ENCODE peak calls at places on chromosome 21, in nine cellular contexts. L is colonic mucosa; O is NCI-H1694 treated with DMSO at 0.1 percent for 48 hours; C is effector CD4-positive, alpha-beta T cell; Z is T-helper 9 cell; D is immature natural killer cell; K is NCI-H82; Y is AML-193; M is activated T-cell treated with anti-CD3 and anti-CD28 coated beads, Interleukin-2, amount 50 U/mL, for 72 hours. S is an unnamed sample.

GRCh38 chr21:44530903-44531605 is 8.9 kb downstream of the KRTAP10-1 start:
- DNase-seq in L (no peak), O (no peak), C (no peak), Z (no peak), D (no peak), K (no peak), Y (no peak), M (no peak), S (no peak)

GRCh38 chr21:29125199-29125598 is 5.2 kb upstream of the MAP3K7CL start:
- DNase-seq in L (no peak), O (no peak), C (no peak), Z (no peak), D (no peak), K (no peak), Y (no peak), M (no peak), S (no peak)

GRCh38 chr21:46544824-46545223 is 60.1 kb downstream of the S100B start:
- DNase-seq in L (no peak), O (no peak), C (no peak), Z (no peak), D (no peak), K (no peak), Y (no peak), M (no peak), S (no peak)

GRCh38 chr21:33897739-33898138 is 17.9 kb downstream of the ATP5PO start:
- DNase-seq in L (no peak), O (no peak), C (no peak), Z (no peak), D (no peak), K (no peak), Y (no peak), M (no peak), S (no peak)

GRCh38 chr21:46116189-46116845 is 18.4 kb downstream of the COL6A2 start:
- DNase-seq in L (no peak), O (no peak), C (no peak), Z (no peak), D (no peak), K (no peak), Y (no peak), M (no peak), S (no peak)

GRCh38 chr21:45187646-45188045 is 100.0 kb downstream of the POFUT2 start:
- DNase-seq in L (no peak), O (no peak), C (no peak), Z (no peak), D (no peak), K (no peak), Y (no peak), M (no peak), S (no peak)

GRCh38 chr21:30497065-30497464 is at the start of gene KRTAP19-4:
- DNase-seq in L (no peak), O (no peak), C (no peak), Z (no peak), D (no peak), K (no peak), Y (no peak), M (no peak), S (no peak)

GRCh38 chr21:42009018-42009830 is 936 bp downstream of the ZBTB21 start:
- DNase-seq in L (peak), O (no peak), C (peak), Z (peak), D (no peak), K (peak), Y (peak), M (peak), S (peak)

GRCh38 chr21:28832013-28832714 is 160.5 kb downstream of the LTN1 start:
- DNase-seq in L (no peak), O (no peak), C (peak), Z (no peak), D (peak), K (no peak), Y (peak), M (peak), S (peak)

GRCh38 chr21:45080639-45081414 is 6.4 kb downstream of the ADARB1 start:
- DNase-seq in L (no peak), O (no peak), C (peak), Z (no peak), D (no peak), K (no peak), Y (no peak), M (peak), S (peak)

GRCh38 chr21:44880762-44881585 is 7.5 kb upstream of the PTTG1IP start:
- DNase-seq in L (no peak), O (no peak), C (no peak), Z (no peak), D (no peak), K (no peak), Y (peak), M (no peak), S (peak)

GRCh38 chr21:35716886-35717285 is 343.4 kb downstream of the SETD4 start:
- DNase-seq in L (no peak), O (no peak), C (no peak), Z (no peak), D (no peak), K (peak), Y (no peak), M (no peak), S (no peak)

GRCh38 chr21:31161157-31161556 is 122.9 kb upstream of the KRTAP19-8 start:
- DNase-seq in L (no peak), O (no peak), C (no peak), Z (no peak), D (no peak), K (no peak), Y (no peak), M (no peak), S (peak)

GRCh38 chr21:43949499-43950208 is 62.5 kb upstream of the TRAPPC10 start:
- DNase-seq in L (no peak), O (no peak), C (no peak), Z (no peak), D (no peak), K (no peak), Y (no peak), M (no peak), S (no peak)

GRCh38 chr21:41634211-41634694 is 126.3 kb upstream of the TMPRSS2 start:
- DNase-seq in L (peak), O (no peak), C (no peak), Z (no peak), D (no peak), K (no peak), Y (no peak), M (no peak), S (no peak)

GRCh38 chr21:21614966-21615365 is 616.8 kb downstream of the NCAM2 start:
- DNase-seq in L (no peak), O (no peak), C (no peak), Z (no peak), D (no peak), K (no peak), Y (no peak), M (no peak), S (no peak)

GRCh38 chr21:34544032-34544496 is 32.1 kb upstream of the KCNE1 start:
- DNase-seq in L (peak), O (peak), C (peak), Z (peak), D (peak), K (peak), Y (peak), M (peak), S (peak)

GRCh38 chr21:44083631-44084291 is 23.4 kb upstream of the PWP2 start:
- DNase-seq in L (peak), O (no peak), C (peak), Z (peak), D (peak), K (no peak), Y (no peak), M (peak), S (no peak)

GRCh38 chr21:14358775-14359174 is 24.2 kb downstream of the HSPA13 start:
- DNase-seq in L (no peak), O (no peak), C (no peak), Z (no peak), D (no peak), K (no peak), Y (no peak), M (no peak), S (no peak)

GRCh38 chr21:15240846-15241245 is 176.0 kb upstream of the NRIP1 start:
- DNase-seq in L (no peak), O (no peak), C (no peak), Z (no peak), D (no peak), K (no peak), Y (no peak), M (no peak), S (no peak)

GRCh38 chr21:31260790-31261189 is 83.3 kb downstream of the TIAM1 start:
- DNase-seq in L (no peak), O (no peak), C (no peak), Z (no peak), D (no peak), K (no peak), Y (no peak), M (no peak), S (no peak)

GRCh38 chr21:16395285-16395684 is 665.5 kb downstream of the USP25 start:
- DNase-seq in L (no peak), O (no peak), C (no peak), Z (no peak), D (no peak), K (no peak), Y (no peak), M (no peak), S (no peak)

GRCh38 chr21:33543505-33544129 is 779 bp downstream of the SON start:
- DNase-seq in L (peak), O (no peak), C (no peak), Z (peak), D (no peak), K (peak), Y (peak), M (peak), S (no peak)

GRCh38 chr21:45001134-45002095 is 61.6 kb downstream of the SLX9 start:
- DNase-seq in L (no peak), O (no peak), C (no peak), Z (no peak), D (no peak), K (no peak), Y (no peak), M (no peak), S (peak)

GRCh38 chr21:17660862-17661261 is 48.2 kb upstream of the BTG3 start:
- DNase-seq in L (no peak), O (no peak), C (no peak), Z (no peak), D (no peak), K (no peak), Y (no peak), M (no peak), S (no peak)

GRCh38 chr21:34745557-34746255 is 76.9 kb downstream of the CLIC6 start:
- DNase-seq in L (peak), O (peak), C (peak), Z (peak), D (peak), K (peak), Y (peak), M (peak), S (peak)

GRCh38 chr21:41290106-41290799 is 26.3 kb upstream of the FAM3B start:
- DNase-seq in L (no peak), O (no peak), C (no peak), Z (no peak), D (no peak), K (no peak), Y (no peak), M (no peak), S (no peak)

GRCh38 chr21:15257646-15258045 is 192.8 kb upstream of the NRIP1 start:
- DNase-seq in L (no peak), O (no peak), C (no peak), Z (no peak), D (no peak), K (no peak), Y (no peak), M (no peak), S (peak)

GRCh38 chr21:45947296-45947695 is 34.3 kb upstream of the COL6A1 start:
- DNase-seq in L (no peak), O (no peak), C (no peak), Z (no peak), D (no peak), K (no peak), Y (no peak), M (no peak), S (no peak)

GRCh38 chr21:33478858-33479678 is 706 bp downstream of the TMEM50B start:
- DNase-seq in L (peak), O (peak), C (peak), Z (peak), D (peak), K (peak), Y (peak), M (peak), S (peak)

S was measured in RPMI7951.